ENCODE peak calls at places on chromosomes 5 and 9, in seven cellular contexts. T is GM18507; I is foreskin fibroblast; S is hypothalamus; Z is sciatic nerve; W is thyroid gland; O is activated effector memory CD4-positive, alpha-beta T cell treated with Interleukin-2 at 50 U/mL for 16 hours. F is an unnamed sample.

GRCh38 chr9:4839470-4839912 is 46.7 kb downstream of the RCL1 start:
- DNase-seq in O (no peak), I (no peak), Z (no peak), T (no peak), S (no peak), W (no peak), F (no peak)

GRCh38 chr9:88173378-88173999 is 35.2 kb upstream of the SPATA31C2 start:
- DNase-seq in I (peak), O (peak), S (no peak), W (peak), T (no peak), Z (no peak), F (peak)

GRCh38 chr5:6159864-6160199 is 218.5 kb downstream of the MED10 start:
- DNase-seq in O (no peak), Z (no peak), W (no peak), T (no peak), S (no peak), I (no peak), F (no peak)

GRCh38 chr9:90773593-90773992 is 28.0 kb upstream of the SYK start:
- DNase-seq in Z (no peak), T (no peak), I (no peak), W (peak), S (no peak), O (no peak), F (no peak)

GRCh38 chr9:116074658-116075057 is 78.9 kb upstream of the PAPPA start:
- DNase-seq in W (no peak), S (no peak), I (peak), Z (no peak), T (no peak), O (no peak), F (no peak)

GRCh38 chr5:3913264-3913663 is 317.6 kb downstream of the IRX1 start:
- DNase-seq in W (no peak), S (no peak), Z (no peak), O (no peak), I (no peak), T (no peak), F (no peak)

GRCh38 chr5:113273949-113274348 is 160.8 kb downstream of the TSSK1B start:
- DNase-seq in W (no peak), Z (no peak), I (no peak), O (no peak), T (no peak), S (no peak), F (no peak)

GRCh38 chr5:10484774-10485141 is 43.1 kb downstream of the ROPN1L start:
- DNase-seq in S (no peak), W (no peak), O (no peak), I (no peak), T (no peak), Z (no peak), F (no peak)

GRCh38 chr9:16598316-16598715 is 272.2 kb downstream of the BNC2 start:
- DNase-seq in S (no peak), Z (no peak), I (no peak), O (no peak), T (no peak), W (no peak), F (no peak)

F was measured in tibial artery.